ENCODE peak calls at places on chromosomes 7 and 10, in five cellular contexts. U is PC-9, B is K562, D is right lobe of liver, F is brain microvascular endothelial cell. W is an unnamed sample.

GRCh38 chr10:130412317-130412716 is 276.1 kb downstream of the GLRX3 start:
- DNase-seq in U (no peak), B (no peak), D (no peak), F (no peak), W (no peak)

GRCh38 chr7:158394936-158395335 is 192.7 kb downstream of the PTPRN2 start:
- DNase-seq in U (no peak), B (peak; percentile 53), D (peak; percentile 38), F (no peak), W (no peak)

GRCh38 chr7:17706734-17707133 is 233.6 kb downstream of the SNX13 start:
- DNase-seq in U (peak; percentile 61), B (peak; percentile 70), D (no peak), F (peak; percentile 56), W (peak; percentile 18)

GRCh38 chr10:30536578-30536977 is 93.0 kb downstream of the LYZL2 start:
- DNase-seq in U (no peak), B (no peak), D (no peak), F (no peak), W (no peak)

GRCh38 chr10:109450702-109451101 is 472.6 kb downstream of the XPNPEP1 start:
- DNase-seq in U (no peak), B (no peak), D (no peak), F (no peak), W (no peak)

GRCh38 chr10:112185959-112186358 is 2.4 kb upstream of the GPAM start:
- DNase-seq in U (no peak), B (no peak), D (no peak), F (no peak), W (no peak)

GRCh38 chr10:126689461-126689994 is 19.0 kb upstream of the C10orf90 start:
- DNase-seq in U (no peak), B (no peak), D (no peak), F (no peak), W (no peak)

GRCh38 chr10:58023341-58024073 is 244.2 kb downstream of the IPMK start:
- DNase-seq in U (peak; percentile 71), B (no peak), D (no peak), F (peak; percentile 62), W (peak; percentile 45)

GRCh38 chr7:115654384-115655181 is 376.0 kb downstream of the TFEC start:
- DNase-seq in U (no peak), B (no peak), D (no peak), F (peak; percentile 12), W (no peak)

GRCh38 chr7:112929411-112929810 is 139.2 kb upstream of the TMEM168 start:
- DNase-seq in U (no peak), B (no peak), D (no peak), F (no peak), W (no peak)

GRCh38 chr10:86943316-86944030 is 13.9 kb downstream of the MMRN2 start:
- DNase-seq in U (no peak), B (no peak), D (peak; percentile 76), F (no peak), W (no peak)

GRCh38 chr10:52649471-52649870 is 123.1 kb downstream of the MBL2 start:
- DNase-seq in U (no peak), B (no peak), D (no peak), F (no peak), W (no peak)

GRCh38 chr7:118214051-118214832 is 10.3 kb upstream of the ANKRD7 start:
- DNase-seq in U (no peak), B (no peak), D (peak; percentile 42), F (peak; percentile 70), W (peak; percentile 55)

GRCh38 chr7:47153076-47153475 is 428.8 kb downstream of the TNS3 start:
- DNase-seq in U (peak; percentile 77), B (peak; percentile 13), D (no peak), F (peak; percentile 96), W (peak; percentile 89)

GRCh38 chr10:91800192-91800591 is 2.0 kb downstream of the TNKS2 start:
- DNase-seq in U (no peak), B (no peak), D (no peak), F (no peak), W (no peak)

GRCh38 chr10:131846224-131847101 is 54.3 kb upstream of the PPP2R2D start:
- DNase-seq in U (no peak), B (no peak), D (no peak), F (no peak), W (no peak)

GRCh38 chr7:149286811-149287400 is 24.9 kb downstream of the ZNF783 start:
- DNase-seq in U (peak; percentile 49), B (no peak), D (peak; percentile 48), F (no peak), W (no peak)

GRCh38 chr10:72688208-72688651 is 3.7 kb upstream of the MCU start:
- DNase-seq in U (peak; percentile 94), B (peak; percentile 55), D (no peak), F (peak; percentile 89), W (peak; percentile 66)

GRCh38 chr7:25028370-25028971 is 48.5 kb upstream of the OSBPL3 start:
- DNase-seq in U (peak; percentile 99), B (peak; percentile 16), D (no peak), F (peak; percentile 76), W (peak; percentile 63)

GRCh38 chr7:12769464-12769863 is 82.0 kb downstream of the ARL4A start:
- DNase-seq in U (peak; percentile 49), B (no peak), D (no peak), F (no peak), W (no peak)

GRCh38 chr7:41581041-41581440 is 121.8 kb downstream of the INHBA start:
- DNase-seq in U (no peak), B (no peak), D (no peak), F (no peak), W (no peak)

GRCh38 chr7:42869131-42870020 is 42.5 kb downstream of the C7orf25 start:
- DNase-seq in U (no peak), B (peak; percentile 47), D (no peak), F (peak; percentile 44), W (no peak)

GRCh38 chr10:76302491-76302890 is 871.1 kb downstream of the LRMDA start:
- DNase-seq in U (no peak), B (no peak), D (no peak), F (no peak), W (no peak)

GRCh38 chr7:22934473-22935065 is 79.4 kb downstream of the HYCC1 start:
- DNase-seq in U (no peak), B (no peak), D (no peak), F (peak; percentile 16), W (no peak)

GRCh38 chr7:137074386-137075030 is 206.1 kb downstream of the CHRM2 start:
- DNase-seq in U (no peak), B (no peak), D (no peak), F (peak; percentile 11), W (peak; percentile 38)

GRCh38 chr10:71780161-71780560 is 6.8 kb upstream of the VSIR start:
- DNase-seq in U (no peak), B (no peak), D (no peak), F (no peak), W (no peak)

GRCh38 chr7:134031835-134032617 is 95.1 kb upstream of the LRGUK start:
- DNase-seq in U (no peak), B (no peak), D (no peak), F (no peak), W (no peak)
- TF ChIP-seq CTCF in U (peak; percentile 47), B (no peak), D (no peak), F (no peak), W (no peak)

GRCh38 chr10:94545277-94546057 is at the start of gene HELLS:
- DNase-seq in U (peak; percentile 59), B (peak; percentile 88), D (peak; percentile 84), F (peak; percentile 77), W (peak; percentile 70)

GRCh38 chr10:94549221-94549620 is 3.6 kb downstream of the HELLS start:
- DNase-seq in U (no peak), B (no peak), D (no peak), F (no peak), W (no peak)

GRCh38 chr10:94546058-94546595 is 539 bp downstream of the HELLS start:
- DNase-seq in U (no peak), B (peak; percentile 30), D (no peak), F (peak; percentile 5), W (no peak)

DNA sequence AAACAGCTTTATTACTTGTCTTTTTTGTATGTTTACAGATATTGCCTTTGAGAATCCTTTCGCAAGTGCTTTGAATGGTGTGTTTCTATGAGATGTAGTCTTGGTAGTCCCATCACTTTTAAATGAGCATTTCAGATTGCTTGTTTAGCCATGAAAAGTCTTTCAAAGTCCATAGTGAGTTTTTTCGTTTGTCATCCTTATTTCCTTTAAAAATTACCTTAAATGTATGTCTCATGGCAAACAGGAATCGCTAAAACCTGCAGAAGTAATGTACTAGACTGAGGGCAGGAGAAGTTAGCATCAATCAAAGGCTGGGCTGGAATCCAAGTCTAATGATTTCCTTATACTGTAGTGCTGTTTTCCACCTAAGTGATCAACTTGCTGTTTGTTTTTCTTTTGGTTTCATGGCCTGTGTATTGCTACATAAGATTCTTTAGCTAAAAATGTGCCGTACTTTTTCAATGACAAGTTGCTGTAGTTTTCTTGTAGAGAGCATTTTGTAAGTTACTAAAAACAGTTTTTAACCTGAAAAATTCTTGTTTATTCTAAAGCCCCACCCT is 1.1 kb downstream of the HELLS start:
- DNase-seq in U (peak; percentile 35), B (peak; percentile 13), D (no peak), F (no peak), W (no peak)
- H3K27ac ChIP-seq in U (no peak overlapping the region), B (peak overlapping the region; percentile 76), D (no peak overlapping the region), F (no peak overlapping the region), W (no peak overlapping the region)

GRCh38 chr10:119348516-119349240 is 141.3 kb downstream of the GRK5 start:
- DNase-seq in U (no peak), B (no peak), D (no peak), F (peak; percentile 17), W (no peak)
- TF ChIP-seq CTCF in U (no peak), B (no peak), D (no peak), F (peak; percentile 47), W (peak; percentile 15)

GRCh38 chr7:128215739-128216138 is 25.3 kb upstream of the LEP start:
- DNase-seq in U (no peak), B (no peak), D (no peak), F (peak; percentile 18), W (no peak)
- H3K27ac ChIP-seq in U (no peak overlapping the region), B (no peak overlapping the region), D (no peak overlapping the region), F (no peak overlapping the region), W (no peak overlapping the region)

GRCh38 chr7:130334274-130334673 is 10.3 kb upstream of the CPA5 start:
- DNase-seq in U (no peak), B (no peak), D (no peak), F (peak; percentile 27), W (no peak)
- TF ChIP-seq CTCF in U (no peak), B (no peak), D (no peak), F (no peak), W (no peak)

DNA sequence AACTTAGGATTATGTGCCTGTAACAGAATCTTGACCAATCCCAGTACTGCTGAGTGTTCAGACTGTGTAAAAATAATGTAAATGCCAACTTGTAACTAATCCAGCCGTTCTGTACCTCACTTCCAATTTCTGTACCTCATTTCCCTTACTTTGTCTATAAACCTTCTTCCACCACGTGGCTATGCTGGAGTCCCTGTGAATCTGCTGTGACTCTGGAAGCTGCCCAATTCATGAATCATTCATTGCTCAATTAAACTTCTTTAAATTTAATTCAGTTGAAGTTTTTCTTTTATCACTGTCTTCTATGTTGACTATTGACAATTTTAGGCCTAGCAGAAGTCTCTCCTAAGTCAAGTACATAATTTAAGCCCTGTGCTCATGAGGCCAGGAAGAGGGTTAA is 215.3 kb upstream of the RHOBTB1 start:
- DNase-seq in U (no peak), B (no peak), D (no peak), F (peak; percentile 37), W (no peak)
- H3K27ac ChIP-seq in U (no peak overlapping the region), B (no peak overlapping the region), D (no peak overlapping the region), F (no peak overlapping the region), W (no peak overlapping the region)